ENCODE peak calls at places on chromosomes 1 and 21, in seven cellular contexts. X is uterus, R is A549, E is cerebellum, Q is EL, C is non-pigmented ciliary epithelial cell, W is AG09319. Y is an unnamed sample.

GRCh38 chr1:185158806-185159205 is 1.8 kb downstream of the SWT1 start:
- DNase-seq in X (peak; percentile 25), R (no peak), E (no peak), Q (no peak), C (no peak), W (no peak), Y (no peak)

GRCh38 chr1:43171312-43171875 is 696 bp downstream of the EBNA1BP2 start:
- DNase-seq in X (no peak), R (no peak), E (no peak), Q (no peak), C (no peak), W (no peak), Y (peak; percentile 17)

GRCh38 chr1:11984121-11984520 is 3.9 kb downstream of the MFN2 start:
- DNase-seq in X (no peak), R (no peak), E (no peak), Q (no peak), C (no peak), W (no peak), Y (no peak)

GRCh38 chr1:907611-908451 is 15.9 kb upstream of the SAMD11 start:
- DNase-seq in X (no peak), R (no peak), E (no peak), Q (no peak), C (no peak), W (no peak), Y (no peak)

GRCh38 chr21:41483415-41483814 is 24.5 kb downstream of the TMPRSS2 start:
- DNase-seq in X (no peak), R (no peak), E (no peak), Q (no peak), C (no peak), W (no peak), Y (no peak)

GRCh38 chr1:14138627-14139026 is 438.6 kb downstream of the PRDM2 start:
- DNase-seq in X (no peak), R (no peak), E (peak; percentile 66), Q (no peak), C (no peak), W (no peak), Y (no peak)

GRCh38 chr1:230348386-230349022 is 77.6 kb downstream of the PGBD5 start:
- DNase-seq in X (no peak), R (no peak), E (no peak), Q (no peak), C (no peak), W (no peak), Y (no peak)

GRCh38 chr1:225509770-225510169 is 81.9 kb upstream of the LBR start:
- DNase-seq in X (no peak), R (no peak), E (no peak), Q (no peak), C (no peak), W (no peak), Y (peak; percentile 48)

GRCh38 chr1:167587342-167587741 is 33.8 kb upstream of the CREG1 start:
- DNase-seq in X (no peak), R (no peak), E (no peak), Q (no peak), C (no peak), W (no peak), Y (no peak)

GRCh38 chr1:43797926-43798325 is 90.6 kb downstream of the ST3GAL3 start:
- DNase-seq in X (no peak), R (no peak), E (no peak), Q (no peak), C (no peak), W (no peak), Y (no peak)

GRCh38 chr1:8053878-8054567 is 27.9 kb upstream of the ERRFI1 start:
- DNase-seq in X (no peak), R (no peak), E (no peak), Q (no peak), C (no peak), W (no peak), Y (no peak)